ENCODE peak calls at places on chromosomes 7 and 10, in six cellular contexts. Q is NCI-H748 treated with DMSO at 0.1 percent for 48 hours, M is ELF-1, Y is lower leg skin, I is type B pancreatic cell, V is EH. X is an unnamed sample.

GRCh38 chr10:126950401-126951105 is 45.3 kb downstream of the DOCK1 start:
- DNase-seq in M (no peak), V (no peak), Y (no peak), I (no peak), Q (no peak), X (no peak)

GRCh38 chr7:36638140-36638539 is 86.2 kb downstream of the AOAH start:
- DNase-seq in M (peak), V (no peak), I (no peak), Q (no peak), Y (no peak), X (no peak)

GRCh38 chr7:3537210-3537875 is 236.3 kb downstream of the SDK1 start:
- DNase-seq in I (no peak), M (no peak), Q (no peak), V (no peak), Y (no peak), X (no peak)

GRCh38 chr7:79425665-79426064 is 27.8 kb downstream of the MAGI2 start:
- DNase-seq in Y (no peak), M (no peak), Q (no peak), V (no peak), I (no peak), X (no peak)

GRCh38 chr7:117645456-117646181 is 165.8 kb downstream of the CFTR start:
- DNase-seq in I (no peak), V (peak), Y (no peak), Q (no peak), M (no peak), X (no peak)

GRCh38 chr7:37683263-37684120 is at the start of gene GPR141:
- DNase-seq in Q (no peak), M (peak), V (no peak), I (no peak), Y (no peak), X (no peak)

GRCh38 chr7:106757846-106758245 is 96.9 kb upstream of the CCDC71L start:
- DNase-seq in M (no peak), Q (no peak), V (peak), I (no peak), Y (peak), X (no peak)

GRCh38 chr10:97211229-97211628 is 25.5 kb upstream of the SLIT1 start:
- DNase-seq in Y (no peak), V (no peak), Q (no peak), I (no peak), M (no peak), X (no peak)

GRCh38 chr10:78738861-78739260 is 329.9 kb upstream of the ZMIZ1 start:
- DNase-seq in Y (no peak), V (no peak), Q (no peak), M (no peak), I (no peak), X (no peak)

GRCh38 chr7:144862612-144863319 is 26.9 kb upstream of the TPK1 start:
- DNase-seq in Y (no peak), M (no peak), Q (no peak), V (no peak), I (no peak), X (no peak)

GRCh38 chr7:80622531-80622930 is 15.9 kb upstream of the CD36 start:
- DNase-seq in V (peak), Y (no peak), I (no peak), Q (no peak), M (no peak), X (no peak)

GRCh38 chr10:92149261-92149660 is 141.6 kb downstream of the CPEB3 start:
- DNase-seq in I (no peak), Y (no peak), M (no peak), Q (no peak), V (peak), X (no peak)

GRCh38 chr10:117886766-117887165 is 160.0 kb downstream of the RAB11FIP2 start:
- DNase-seq in M (peak), V (no peak), I (no peak), Y (no peak), Q (no peak), X (no peak)

GRCh38 chr10:131708225-131708624 is 192.6 kb upstream of the PPP2R2D start:
- DNase-seq in Q (no peak), M (no peak), I (peak), V (no peak), Y (no peak), X (peak)

GRCh38 chr10:71975087-71975890 is 11.1 kb downstream of the CHST3 start:
- DNase-seq in V (peak), Y (no peak), Q (no peak), M (no peak), I (no peak), X (no peak)

GRCh38 chr7:55070839-55071238 is 52.0 kb downstream of the EGFR start:
- DNase-seq in Q (no peak), Y (no peak), M (no peak), I (no peak), V (no peak), X (no peak)

GRCh38 chr10:69340695-69341094 is 62.4 kb downstream of the HK1 start:
- DNase-seq in I (no peak), Q (no peak), V (no peak), Y (no peak), M (no peak), X (no peak)

GRCh38 chr10:114634607-114634974 is 23.5 kb downstream of the ABLIM1 start:
- DNase-seq in Y (peak), I (no peak), Q (no peak), M (peak), V (peak), X (peak)

GRCh38 chr10:2891073-2891769 is 176.1 kb upstream of the PFKP start:
- DNase-seq in Y (no peak), M (peak), V (no peak), Q (no peak), I (no peak), X (no peak)

GRCh38 chr7:68800316-68800715 is 798.0 kb upstream of the AUTS2 start:
- DNase-seq in M (peak), Y (no peak), V (no peak), I (no peak), Q (no peak), X (no peak)

GRCh38 chr7:101816499-101817030 is 861 bp upstream of the CUX1 start:
- DNase-seq in Y (no peak), V (peak), Q (peak), M (no peak), I (no peak), X (peak)

GRCh38 chr7:128888756-128889095 is 21.8 kb downstream of the KCP start:
- DNase-seq in V (no peak), Q (no peak), Y (no peak), M (no peak), I (no peak), X (no peak)

GRCh38 chr10:113534428-113534827 is 18.4 kb upstream of the HABP2 start:
- DNase-seq in I (no peak), Q (no peak), Y (no peak), M (no peak), V (no peak), X (no peak)

GRCh38 chr7:72925546-72926120 is 738 bp downstream of the POM121 start:
- DNase-seq in M (no peak), Y (no peak), V (no peak), I (no peak), Q (no peak), X (peak)

GRCh38 chr10:6494452-6494839 is 85.6 kb downstream of the PRKCQ start:
- DNase-seq in Y (no peak), M (no peak), V (no peak), I (no peak), Q (no peak), X (no peak)

GRCh38 chr10:71766717-71767419 is 6.5 kb downstream of the VSIR start:
- DNase-seq in Q (no peak), V (peak), M (peak), Y (peak), I (no peak), X (peak)

GRCh38 chr7:138738114-138738513 is 37.0 kb upstream of the SVOPL start:
- DNase-seq in I (no peak), V (no peak), M (no peak), Y (no peak), Q (no peak), X (no peak)

GRCh38 chr10:1155791-1156615 is 99.8 kb downstream of the WDR37 start:
- DNase-seq in Q (no peak), I (peak), Y (no peak), V (no peak), M (no peak), X (no peak)

GRCh38 chr10:131068311-131068710 is 243.2 kb downstream of the TCERG1L start:
- DNase-seq in M (no peak), V (no peak), Q (no peak), Y (no peak), I (no peak), X (no peak)

GRCh38 chr10:61888744-61889143 is 12.8 kb upstream of the ARID5B start:
- DNase-seq in M (no peak), Y (no peak), I (no peak), Q (no peak), V (peak), X (no peak)

GRCh38 chr7:105261689-105262088 is 127.0 kb downstream of the SRPK2 start:
- DNase-seq in I (no peak), Q (peak), Y (no peak), M (no peak), V (peak), X (no peak)

GRCh38 chr10:123043409-123043925 is 34.7 kb downstream of the ACADSB start:
- DNase-seq in Q (peak), I (no peak), Y (peak), V (peak), M (peak), X (peak)

GRCh38 chr7:114921636-114922150 is at the start of gene MDFIC:
- DNase-seq in Q (peak), M (peak), I (no peak), V (no peak), Y (no peak), X (peak)

GRCh38 chr7:47478926-47479791 is 102.8 kb downstream of the TNS3 start:
- DNase-seq in Y (no peak), I (no peak), M (no peak), Q (no peak), V (no peak), X (no peak)

GRCh38 chr7:2621948-2622640 is 9.7 kb upstream of the TTYH3 start:
- DNase-seq in I (no peak), V (no peak), Q (no peak), Y (no peak), M (peak), X (peak)

GRCh38 chr10:56895306-56895705 is 534.2 kb upstream of the ZWINT start:
- DNase-seq in Q (no peak), V (no peak), Y (no peak), M (no peak), I (no peak), X (no peak)

GRCh38 chr10:112951349-112952281 is 1.6 kb downstream of the TCF7L2 start:
- DNase-seq in M (peak), Y (peak), I (peak), Q (no peak), V (peak), X (no peak)

GRCh38 chr7:108132551-108133265 is 2.5 kb upstream of the LAMB4 start:
- DNase-seq in V (peak), M (peak), Q (no peak), I (no peak), Y (no peak), X (no peak)

GRCh38 chr10:122083478-122084025 is 94.6 kb downstream of the TACC2 start:
- DNase-seq in V (no peak), I (no peak), M (no peak), Y (no peak), Q (no peak), X (no peak)

X was measured in iPS-NIHi11.